ENCODE peak calls at places on chromosome 15, in eight cellular contexts. B is memory B cell; I is stimulated activated CD4-positive, alpha-beta T cell treated with anti-CD3 and anti-CD28 coated beads, Interleukin-15, amount 100 ng/mL, for 24 hours; D is activated CD8-positive, alpha-beta memory T cell treated with anti-CD3 and anti-CD28 coated beads, Interleukin-2, amount 50 U/mL, for 4 hours; H is EL; U is NCI-H1436; R is GM12865; T is DMS79 treated with DMSO at 0.1 percent for 48 hours. Q is an unnamed sample.

GRCh38 chr15:45377630-45378148 is 655 bp downstream of the GATM start:
- DNase-seq in B (no peak), I (peak; percentile 9), R (peak; percentile 10), D (no peak), T (no peak), U (no peak), H (no peak), Q (peak; percentile 54)

GRCh38 chr15:65829150-65829764 is 37.2 kb upstream of the DENND4A start:
- DNase-seq in D (no peak), T (no peak), R (peak; percentile 61), B (peak; percentile 39), H (peak; percentile 21), U (peak; percentile 32), I (no peak), Q (no peak)

GRCh38 chr15:65512189-65512588 is 5.3 kb downstream of the DPP8 start:
- DNase-seq in R (no peak), I (no peak), B (no peak), H (no peak), U (no peak), T (no peak), D (no peak), Q (no peak)

GRCh38 chr15:29440541-29440940 is 170.9 kb upstream of the NSMCE3 start:
- DNase-seq in R (no peak), T (no peak), I (no peak), H (no peak), B (no peak), D (no peak), U (no peak), Q (no peak)

GRCh38 chr15:85974348-85974705 is 105.3 kb upstream of the AGBL1 start:
- DNase-seq in B (no peak), U (no peak), D (no peak), H (no peak), T (no peak), R (no peak), I (no peak), Q (no peak)

GRCh38 chr15:42056934-42057743 is 36.3 kb upstream of the PLA2G4E start:
- DNase-seq in T (peak; percentile 42), I (peak; percentile 63), R (peak; percentile 68), B (peak; percentile 14), D (peak; percentile 45), H (peak; percentile 81), U (peak; percentile 42), Q (peak; percentile 80)

GRCh38 chr15:91578511-91578910 is 275.0 kb upstream of the SLCO3A1 start:
- DNase-seq in H (no peak), D (no peak), U (no peak), I (no peak), R (no peak), B (no peak), T (no peak), Q (no peak)

GRCh38 chr15:61053401-61053800 is 175.7 kb downstream of the RORA start:
- DNase-seq in D (no peak), B (no peak), R (no peak), T (no peak), I (no peak), H (no peak), U (no peak), Q (no peak)

GRCh38 chr15:36905908-36906307 is 194.4 kb downstream of the MEIS2 start:
- DNase-seq in R (no peak), I (no peak), B (no peak), H (peak; percentile 52), T (no peak), U (no peak), D (no peak), Q (no peak)

GRCh38 chr15:37995461-37996347 is 61.3 kb downstream of the TMCO5A start:
- DNase-seq in D (no peak), U (peak; percentile 3), B (peak; percentile 49), R (peak; percentile 73), H (peak; percentile 79), T (no peak), I (no peak), Q (no peak)

GRCh38 chr15:69421498-69421897 is 7.3 kb downstream of the KIF23 start:
- DNase-seq in B (no peak), U (no peak), R (no peak), H (peak; percentile 41), I (no peak), T (no peak), D (no peak), Q (no peak)

GRCh38 chr15:67917636-67918035 is 77.8 kb upstream of the RNU6-1 start:
- DNase-seq in R (no peak), I (no peak), D (no peak), T (no peak), H (no peak), B (no peak), U (no peak), Q (no peak)

GRCh38 chr15:64770626-64771025 is 4.8 kb downstream of the RBPMS2 start:
- DNase-seq in U (no peak), B (no peak), H (no peak), R (no peak), I (no peak), D (no peak), T (no peak), Q (no peak)

GRCh38 chr15:68924866-68925599 is 5.3 kb upstream of the SPESP1 start:
- DNase-seq in H (peak; percentile 78), I (peak; percentile 79), D (peak; percentile 58), B (peak; percentile 36), T (peak; percentile 13), U (peak; percentile 77), R (peak; percentile 59), Q (peak; percentile 77)

GRCh38 chr15:66704019-66704782 is 2.2 kb downstream of the SMAD6 start:
- DNase-seq in U (no peak), T (no peak), D (no peak), H (no peak), R (no peak), I (peak; percentile 9), B (no peak), Q (peak; percentile 58)

GRCh38 chr15:84764989-84765388 is 16.6 kb downstream of the ZNF592 start:
- DNase-seq in U (no peak), B (no peak), T (no peak), D (no peak), H (no peak), R (no peak), I (no peak), Q (no peak)

GRCh38 chr15:92383528-92384326 is 10.0 kb upstream of the ST8SIA2 start:
- DNase-seq in H (no peak), B (no peak), T (no peak), R (peak; percentile 55), I (peak; percentile 57), D (no peak), U (no peak), Q (no peak)

GRCh38 chr15:62066663-62067447 is at the start of gene C2CD4A:
- DNase-seq in U (peak; percentile 84), B (peak; percentile 38), H (peak; percentile 52), R (peak; percentile 40), T (peak; percentile 52), I (peak; percentile 73), D (peak; percentile 62), Q (peak; percentile 58)

GRCh38 chr15:99635794-99636193 is 70.0 kb downstream of the MEF2A start:
- DNase-seq in I (no peak), B (no peak), H (no peak), R (peak; percentile 67), T (no peak), U (no peak), D (no peak), Q (no peak)

GRCh38 chr15:31241888-31242287 is 84.7 kb upstream of the KLF13 start:
- DNase-seq in H (no peak), T (no peak), I (no peak), B (no peak), U (no peak), D (no peak), R (no peak), Q (peak; percentile 46)

GRCh38 chr15:62046064-62046779 is 14.0 kb downstream of the VPS13C start:
- DNase-seq in D (no peak), T (no peak), R (peak; percentile 45), H (no peak), B (no peak), I (no peak), U (no peak), Q (no peak)

GRCh38 chr15:81029416-81030367 is 29.0 kb downstream of the TLNRD1 start:
- DNase-seq in B (no peak), R (no peak), U (no peak), I (no peak), D (no peak), T (no peak), H (peak; percentile 33), Q (no peak)

GRCh38 chr15:65634381-65634780 is 12.6 kb downstream of the SLC24A1 start:
- DNase-seq in U (no peak), T (no peak), B (no peak), R (no peak), H (no peak), D (no peak), I (no peak), Q (no peak)

GRCh38 chr15:65870889-65871533 is 1.7 kb downstream of the RAB11A start:
- DNase-seq in H (peak; percentile 53), T (peak; percentile 13), D (no peak), I (no peak), R (peak; percentile 58), U (peak; percentile 7), B (no peak), Q (no peak)

GRCh38 chr15:42146551-42147430 is 9.6 kb downstream of the PLA2G4F start:
- DNase-seq in B (no peak), R (no peak), H (no peak), T (no peak), U (no peak), D (no peak), I (no peak), Q (no peak)

GRCh38 chr15:36883705-36884355 is 216.5 kb downstream of the MEIS2 start:
- DNase-seq in B (peak; percentile 29), I (peak; percentile 83), R (peak; percentile 92), U (peak; percentile 86), H (peak; percentile 85), D (peak; percentile 38), T (peak; percentile 63), Q (peak; percentile 87)

GRCh38 chr15:67776600-67776999 is 48.7 kb upstream of the SKOR1 start:
- DNase-seq in I (no peak), H (peak; percentile 54), U (no peak), D (no peak), B (no peak), R (no peak), T (no peak), Q (no peak)

GRCh38 chr15:68642491-68642845 is 63.7 kb downstream of the CORO2B start:
- DNase-seq in U (no peak), T (no peak), H (no peak), I (no peak), R (no peak), D (no peak), B (no peak), Q (no peak)

Q was measured in Peyer's patch.